ENCODE peak calls at places on chromosome 4, in five cellular contexts. F, R, N, W and B are unnamed samples.
A peak's percentile ranks its signal among the peaks of the same experiment; 100 is the strongest.

GRCh38 chr4:68358988-68359387 is 9.1 kb upstream of the YTHDC1 start:
- DNase-seq in F (no peak), W (no peak), N (no peak), R (no peak), B (no peak)

GRCh38 chr4:17577660-17578481 is 873 bp downstream of the LAP3 start:
- DNase-seq in W (peak; percentile 60), F (peak; percentile 77), N (no peak), R (peak; percentile 35), B (no peak)

GRCh38 chr4:70741872-70742271 is 20.1 kb downstream of the RUFY3 start:
- DNase-seq in R (no peak), W (no peak), N (no peak), F (no peak), B (no peak)

GRCh38 chr4:156442961-156443360 is 489.3 kb upstream of the CTSO start:
- DNase-seq in W (no peak), F (no peak), R (no peak), N (no peak), B (no peak)

GRCh38 chr4:20028694-20029093 is 223.0 kb upstream of the SLIT2 start:
- DNase-seq in N (no peak), F (no peak), W (no peak), R (no peak), B (no peak)

GRCh38 chr4:17502764-17503163 is 9.1 kb downstream of the QDPR start:
- DNase-seq in W (no peak), N (no peak), R (no peak), F (no peak), B (no peak)

GRCh38 chr4:137703225-137703624 is 170.9 kb upstream of the PCDH18 start:
- DNase-seq in N (no peak), F (no peak), W (no peak), R (no peak), B (no peak)

GRCh38 chr4:26088433-26088928 is 174.5 kb downstream of the SMIM20 start:
- DNase-seq in N (peak; percentile 3), R (no peak), W (no peak), F (no peak), B (no peak)

GRCh38 chr4:130479020-130479419 is 1383.1 kb downstream of the C4orf33 start:
- DNase-seq in W (no peak), N (no peak), R (no peak), F (no peak), B (no peak)

GRCh38 chr4:141548791-141549190 is 87.6 kb upstream of the IL15 start:
- DNase-seq in N (no peak), R (no peak), W (no peak), F (no peak), B (no peak)

GRCh38 chr4:27357283-27357682 is 496.6 kb downstream of the STIM2 start:
- DNase-seq in N (no peak), F (no peak), W (peak; percentile 7), R (peak; percentile 72), B (no peak)

GRCh38 chr4:77153016-77153415 is 4.0 kb upstream of the CCNG2 start:
- DNase-seq in R (no peak), W (no peak), N (no peak), F (no peak), B (no peak)

GRCh38 chr4:39346856-39347519 is 19.2 kb downstream of the RFC1 start:
- DNase-seq in R (no peak), F (no peak), W (no peak), N (no peak), B (no peak)

GRCh38 chr4:105520819-105521790 is 31.3 kb upstream of the ARHGEF38 start:
- DNase-seq in F (peak; percentile 69), W (peak; percentile 63), N (no peak), R (peak; percentile 63), B (peak; percentile 37)

GRCh38 chr4:31366041-31366440 is 645.9 kb downstream of the PCDH7 start:
- DNase-seq in N (no peak), F (no peak), R (no peak), W (no peak), B (no peak)

GRCh38 chr4:185654965-185655554 is 119.8 kb upstream of the PDLIM3 start:
- DNase-seq in N (no peak), R (no peak), W (no peak), F (no peak), B (no peak)

GRCh38 chr4:110249687-110250387 is 51.4 kb upstream of the ELOVL6 start:
- DNase-seq in F (no peak), W (no peak), N (no peak), R (no peak), B (no peak)

GRCh38 chr4:68123525-68123924 is 6.1 kb downstream of the TMPRSS11F start:
- DNase-seq in R (no peak), N (no peak), W (no peak), F (no peak), B (no peak)

GRCh38 chr4:139229534-139230039 is 50.4 kb downstream of the MGARP start:
- DNase-seq in N (no peak), W (peak; percentile 54), F (peak; percentile 59), R (peak; percentile 67), B (peak; percentile 38)

GRCh38 chr4:148426643-148427042 is 15.6 kb downstream of the NR3C2 start:
- DNase-seq in N (no peak), F (no peak), W (no peak), R (no peak), B (no peak)

GRCh38 chr4:148435654-148436406 is 6.4 kb downstream of the NR3C2 start:
- DNase-seq in W (no peak), F (no peak), N (no peak), R (no peak), B (no peak)

GRCh38 chr4:148434075-148434773 is 8.0 kb downstream of the NR3C2 start:
- DNase-seq in R (peak; percentile 83), N (no peak), F (no peak), W (no peak), B (no peak)

GRCh38 chr4:148430847-148431246 is 11.4 kb downstream of the NR3C2 start:
- DNase-seq in F (no peak), R (no peak), W (no peak), N (no peak), B (no peak)

GRCh38 chr4:148431401-148431800 is 10.8 kb downstream of the NR3C2 start:
- DNase-seq in W (no peak), F (peak; percentile 10), R (no peak), N (no peak), B (no peak)
- H3K4me3 ChIP-seq in W (no peak overlapping the region), F (no peak overlapping the region), R (no peak overlapping the region), N (no peak overlapping the region), B (no peak overlapping the region)

GRCh38 chr4:175772170-175772685 is 39.8 kb downstream of the GPM6A start:
- DNase-seq in R (no peak), N (no peak), W (no peak), F (no peak), B (no peak)

GRCh38 chr4:175767130-175767529 is 44.9 kb downstream of the GPM6A start:
- DNase-seq in R (no peak), N (no peak), W (no peak), F (no peak), B (no peak)

GRCh38 chr4:175776217-175776616 is 35.8 kb downstream of the GPM6A start:
- DNase-seq in W (no peak), F (no peak), N (no peak), R (no peak), B (no peak)

GRCh38 chr4:175770555-175770954 is 41.5 kb downstream of the GPM6A start:
- DNase-seq in W (no peak), N (no peak), R (no peak), F (no peak), B (no peak)
- H3K4me3 ChIP-seq in W (no peak overlapping the region), N (no peak overlapping the region), R (peak overlapping the region; percentile 59), F (peak overlapping the region; percentile 70), B (peak overlapping the region; percentile 45)

GRCh38 chr4:13674971-13675370 is 47.4 kb upstream of the BOD1L1 start:
- DNase-seq in F (no peak), R (no peak), N (no peak), W (no peak), B (no peak)
- H3K4me3 ChIP-seq in F (no peak overlapping the region), R (no peak overlapping the region), N (no peak overlapping the region), W (no peak overlapping the region), B (no peak overlapping the region)

GRCh38 chr4:793109-793861 is 32.6 kb downstream of the CPLX1 start:
- DNase-seq in W (no peak), N (no peak), F (no peak), R (no peak), B (no peak)

GRCh38 chr4:791201-791865 is 34.6 kb downstream of the CPLX1 start:
- DNase-seq in R (no peak), W (no peak), F (no peak), N (no peak), B (no peak)

GRCh38 chr4:790466-790820 is 35.5 kb downstream of the CPLX1 start:
- DNase-seq in R (no peak), F (no peak), W (no peak), N (no peak), B (no peak)

GRCh38 chr4:792729-793108 is 33.2 kb downstream of the CPLX1 start:
- DNase-seq in F (no peak), R (no peak), N (no peak), W (no peak), B (peak; percentile 94)

GRCh38 chr4:791866-792630 is 33.9 kb downstream of the CPLX1 start:
- DNase-seq in R (no peak), N (no peak), F (no peak), W (no peak), B (no peak)
- H3K4me3 ChIP-seq in R (no peak overlapping the region), N (peak overlapping the region; percentile 54), F (no peak overlapping the region), W (no peak overlapping the region), B (peak overlapping the region; percentile 39)